ENCODE peak calls at places on chromosomes 7 and 10, in five cellular contexts. B, F, E, A and N are unnamed samples.

GRCh38 chr10:61757525-61758397 is 95.0 kb downstream of the CABCOCO1 start:
- DNase-seq in F (no peak), B (peak; percentile 67), A (no peak), E (peak; percentile 64), N (peak; percentile 92)

GRCh38 chr10:123743441-123744225 is 77.5 kb downstream of the GPR26 start:
- DNase-seq in A (no peak), E (no peak), B (no peak), F (no peak), N (no peak)

GRCh38 chr7:48876087-48876486 is 48.3 kb upstream of the CDC14C start:
- DNase-seq in A (peak; percentile 81), B (no peak), E (no peak), F (no peak), N (no peak)

GRCh38 chr10:74056081-74056818 is 58.3 kb downstream of the VCL start:
- DNase-seq in E (peak; percentile 89), A (no peak), B (peak; percentile 72), F (no peak), N (peak; percentile 65)

GRCh38 chr7:5429857-5430611 is 6.4 kb upstream of the TNRC18 start:
- DNase-seq in E (no peak), F (peak; percentile 53), A (no peak), B (no peak), N (peak; percentile 83)

GRCh38 chr7:53904355-53904754 is 637.8 kb upstream of the VSTM2A start:
- DNase-seq in A (no peak), B (no peak), E (no peak), F (no peak), N (no peak)

GRCh38 chr10:43398939-43399871 is 9.8 kb downstream of the HNRNPF start:
- DNase-seq in B (no peak), E (peak; percentile 71), F (no peak), A (peak; percentile 60), N (no peak)

GRCh38 chr7:131653418-131654248 is 97.2 kb upstream of the PODXL start:
- DNase-seq in F (no peak), E (no peak), B (no peak), A (peak; percentile 19), N (no peak)

GRCh38 chr7:66039094-66039493 is 36.5 kb upstream of the ASL start:
- DNase-seq in B (no peak), E (no peak), A (no peak), F (no peak), N (no peak)

GRCh38 chr10:57964371-57964770 is 303.3 kb downstream of the IPMK start:
- DNase-seq in F (no peak), B (no peak), E (peak; percentile 91), A (no peak), N (peak; percentile 78)

GRCh38 chr10:47183726-47184084 is 116.3 kb upstream of the GDF10 start:
- DNase-seq in F (no peak), B (no peak), A (no peak), E (no peak), N (peak; percentile 91)

GRCh38 chr7:32039000-32039756 is 31.0 kb downstream of the PDE1C start:
- DNase-seq in E (no peak), F (peak; percentile 31), A (no peak), B (no peak), N (no peak)

GRCh38 chr10:100168313-100168643 is 17.6 kb downstream of the ERLIN1 start:
- DNase-seq in E (no peak), F (no peak), A (no peak), B (no peak), N (no peak)

GRCh38 chr7:20409961-20410360 is 79.3 kb downstream of the ITGB8 start:
- DNase-seq in B (no peak), E (no peak), F (no peak), A (no peak), N (no peak)

GRCh38 chr10:100569687-100570517 is 34.2 kb downstream of the HIF1AN start:
- DNase-seq in F (peak; percentile 60), A (no peak), B (no peak), E (no peak), N (no peak)

GRCh38 chr10:104054430-104054829 is 31.2 kb downstream of the COL17A1 start:
- DNase-seq in B (peak; percentile 30), A (no peak), E (peak; percentile 73), F (no peak), N (no peak)

GRCh38 chr10:66964946-66965345 is 39.1 kb downstream of the LRRTM3 start:
- DNase-seq in A (no peak), B (no peak), E (no peak), F (peak; percentile 35), N (no peak)

GRCh38 chr7:710161-710560 is 16.3 kb upstream of the DNAAF5 start:
- DNase-seq in A (no peak), E (no peak), F (no peak), B (no peak), N (no peak)

GRCh38 chr10:126872768-126873167 is 32.5 kb upstream of the DOCK1 start:
- DNase-seq in A (no peak), B (no peak), E (peak; percentile 34), F (peak; percentile 31), N (no peak)

GRCh38 chr10:131846224-131847101 is 54.3 kb upstream of the PPP2R2D start:
- DNase-seq in A (no peak), B (no peak), E (no peak), F (no peak), N (no peak)

GRCh38 chr7:157004839-157005455 is 5.5 kb downstream of the MNX1 start:
- DNase-seq in E (no peak), F (no peak), A (no peak), B (no peak), N (no peak)
- H3K27me3 ChIP-seq in E (peaks cover 87% of the 10 kb centered on the region), F (peaks cover 98% of the 10 kb centered on the region), A (no peaks in the 10 kb centered on the region), B (peaks cover 96% of the 10 kb centered on the region), N (peaks cover 2% of the 10 kb centered on the region)

DNA sequence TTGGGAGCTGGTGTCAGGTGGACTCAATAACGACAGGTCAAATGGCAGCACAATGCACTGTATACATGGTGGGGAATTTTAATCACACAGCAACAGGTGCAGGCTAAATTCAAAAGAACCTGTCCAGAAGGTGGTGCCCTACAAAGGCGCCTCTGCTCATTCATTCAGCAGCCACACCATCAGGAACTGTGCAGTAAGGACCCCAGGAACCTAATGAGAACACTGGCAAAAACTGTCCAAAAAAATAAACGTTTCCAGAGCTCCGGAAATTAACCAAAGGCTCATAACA is 21.9 kb upstream of the CRYGN start:
- DNase-seq in F (no peak), B (no peak), E (no peak), A (no peak), N (no peak)
- H3K9me3 ChIP-seq in F (peaks cover 3% of the 10 kb centered on the region), B (no peaks in the 10 kb centered on the region), E (peaks cover 15% of the 10 kb centered on the region), A (no peaks in the 10 kb centered on the region), N (peaks cover 7% of the 10 kb centered on the region)

DNA sequence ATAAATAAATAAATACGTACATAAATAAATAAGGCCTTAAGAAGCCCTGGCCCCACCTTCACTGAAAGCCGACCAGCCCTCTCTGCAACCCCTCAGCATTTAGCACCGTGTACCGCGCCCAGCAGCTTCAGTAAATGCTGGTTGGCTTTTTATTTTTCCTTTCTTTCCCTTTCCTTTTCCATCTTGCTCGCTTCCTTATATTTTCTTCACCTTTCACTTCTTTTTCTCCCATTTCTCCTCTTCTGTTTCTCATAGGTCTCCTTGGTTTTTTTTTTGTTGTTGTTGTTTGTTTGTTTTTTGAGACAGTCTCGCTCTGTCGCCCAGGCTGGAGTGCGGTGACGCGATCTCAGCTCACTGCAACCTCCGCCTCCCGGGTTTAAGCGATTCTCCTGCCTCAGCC is 11.2 kb downstream of the ZAN start:
- DNase-seq in F (no peak), E (no peak), A (no peak), B (no peak), N (no peak)
- H3K4me2 ChIP-seq in F (no peak overlapping the region), E (no peak overlapping the region), A (no peak overlapping the region), B (no peak overlapping the region), N (no peak overlapping the region)

GRCh38 chr7:25862993-25863726 is 288.8 kb upstream of the NFE2L3 start:
- DNase-seq in B (no peak), F (no peak), A (no peak), E (no peak), N (no peak)

GRCh38 chr7:25860882-25861228 is 291.1 kb upstream of the NFE2L3 start:
- DNase-seq in F (no peak), B (no peak), E (no peak), A (no peak), N (no peak)

GRCh38 chr7:25862254-25862992 is 289.6 kb upstream of the NFE2L3 start:
- DNase-seq in B (peak; percentile 100), F (peak; percentile 100), E (peak; percentile 97), A (peak; percentile 100), N (peak; percentile 100)

GRCh38 chr7:25860206-25860881 is 291.7 kb upstream of the NFE2L3 start:
- DNase-seq in A (no peak), B (peak; percentile 24), F (peak; percentile 67), E (no peak), N (peak; percentile 65)

GRCh38 chr7:25861704-25862253 is 290.2 kb upstream of the NFE2L3 start:
- DNase-seq in A (peak; percentile 71), E (no peak), B (no peak), F (no peak), N (no peak)
- H3K27me3 ChIP-seq in A (no peaks in the 10 kb centered on the region), E (peaks cover 81% of the 10 kb centered on the region), B (peaks cover 76% of the 10 kb centered on the region), F (peaks cover 90% of the 10 kb centered on the region), N (peaks cover 6% of the 10 kb centered on the region)

GRCh38 chr7:47332681-47333080 is 249.2 kb downstream of the TNS3 start:
- DNase-seq in B (no peak), A (no peak), E (no peak), F (no peak), N (no peak)
- H3K9me3 ChIP-seq in B (no peaks in the 10 kb centered on the region), A (no peaks in the 10 kb centered on the region), E (no peaks in the 10 kb centered on the region), F (no peaks in the 10 kb centered on the region), N (no peaks in the 10 kb centered on the region)

DNA sequence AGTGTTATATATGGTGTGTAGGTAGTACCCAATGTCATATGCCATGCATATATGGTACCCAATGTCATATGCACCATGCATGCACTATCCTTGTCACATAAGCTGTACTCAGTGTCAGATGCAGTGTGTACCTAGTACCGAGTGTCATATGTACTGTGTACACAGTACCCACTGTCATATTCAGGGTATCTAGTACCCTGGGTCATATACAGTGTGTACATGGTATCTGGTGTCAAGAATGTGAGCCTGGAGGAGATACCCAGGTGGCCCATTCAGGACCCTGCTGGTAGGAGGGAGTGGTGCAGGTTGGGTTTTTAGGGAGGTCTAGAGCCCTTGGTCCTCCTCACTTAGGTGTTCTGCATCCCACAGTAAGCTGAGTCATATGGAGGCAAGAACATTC is 1.8 kb downstream of the ZMYND11 start:
- DNase-seq in E (no peak), B (peak; percentile 17), F (peak; percentile 53), A (peak; percentile 78), N (peak; percentile 21)
- H3K4me2 ChIP-seq in E (peak overlapping the region; percentile 92), B (peak overlapping the region; percentile 48), F (no peak overlapping the region), A (no peak overlapping the region), N (peak overlapping the region; percentile 91)